ENCODE peak calls at places on chromosomes 1 and 21, in five cellular contexts. V, E, A, J and B are unnamed samples.
A peak's percentile ranks its signal among the peaks of the same experiment; 100 is the strongest.

GRCh38 chr1:78274814-78275213 is 216.0 kb upstream of the PTGFR start:
- DNase-seq in V (peak; percentile 81), E (no peak), A (peak; percentile 67), J (no peak), B (no peak)

GRCh38 chr1:154488942-154489341 is 13.1 kb upstream of the TDRD10 start:
- DNase-seq in V (no peak), E (no peak), A (no peak), J (no peak), B (no peak)

GRCh38 chr1:113628997-113629396 is 130.3 kb downstream of the PHTF1 start:
- DNase-seq in V (no peak), E (no peak), A (no peak), J (no peak), B (no peak)

GRCh38 chr1:182817802-182818201 is 21.3 kb upstream of the DHX9 start:
- DNase-seq in V (no peak), E (no peak), A (no peak), J (no peak), B (no peak)

GRCh38 chr1:228090613-228091081 is 8.1 kb downstream of the ARF1 start:
- DNase-seq in V (no peak), E (no peak), A (no peak), J (no peak), B (no peak)

GRCh38 chr1:180235502-180236239 is 5.6 kb downstream of the LHX4 start:
- DNase-seq in V (no peak), E (no peak), A (no peak), J (no peak), B (no peak)

GRCh38 chr1:27658951-27659496 is 13.0 kb downstream of the IFI6 start:
- DNase-seq in V (peak; percentile 93), E (peak; percentile 41), A (peak; percentile 90), J (peak; percentile 30), B (no peak)

GRCh38 chr1:12356004-12356890 is 126.4 kb downstream of the VPS13D start:
- DNase-seq in V (no peak), E (no peak), A (no peak), J (no peak), B (no peak)

GRCh38 chr1:119225831-119226230 is 85.4 kb upstream of the WARS2 start:
- DNase-seq in V (no peak), E (no peak), A (no peak), J (no peak), B (no peak)

GRCh38 chr1:18796950-18797349 is 62.5 kb downstream of the TAS1R2 start:
- DNase-seq in V (no peak), E (no peak), A (no peak), J (no peak), B (no peak)

GRCh38 chr1:58397187-58397820 is 149.2 kb downstream of the OMA1 start:
- DNase-seq in V (peak; percentile 93), E (no peak), A (peak; percentile 89), J (no peak), B (no peak)

GRCh38 chr1:226763741-226764264 is 24.7 kb upstream of the ITPKB start:
- DNase-seq in V (peak; percentile 96), E (no peak), A (peak; percentile 78), J (no peak), B (no peak)

GRCh38 chr1:8075511-8076051 is 49.5 kb upstream of the ERRFI1 start:
- DNase-seq in V (no peak), E (no peak), A (no peak), J (no peak), B (no peak)

GRCh38 chr1:3625151-3625907 is 514 bp downstream of the TPRG1L start:
- DNase-seq in V (peak; percentile 38), E (no peak), A (peak; percentile 50), J (peak; percentile 69), B (no peak)

GRCh38 chr1:28882009-28882628 is 32.2 kb upstream of the EPB41 start:
- DNase-seq in V (peak; percentile 88), E (peak; percentile 73), A (peak; percentile 87), J (peak; percentile 90), B (peak; percentile 74)

GRCh38 chr1:94514095-94514727 is 27.3 kb downstream of the F3 start:
- DNase-seq in V (no peak), E (no peak), A (peak; percentile 45), J (peak; percentile 24), B (no peak)

GRCh38 chr1:165815725-165816124 is 11.7 kb upstream of the UCK2 start:
- DNase-seq in V (peak; percentile 78), E (no peak), A (peak; percentile 35), J (no peak), B (no peak)

GRCh38 chr1:31725777-31726535 is 22.1 kb upstream of the COL16A1 start:
- DNase-seq in V (no peak), E (no peak), A (no peak), J (peak; percentile 41), B (no peak)

GRCh38 chr21:41743321-41744027 is 23.4 kb downstream of the RIPK4 start:
- DNase-seq in V (no peak), E (no peak), A (no peak), J (no peak), B (no peak)

GRCh38 chr1:21813542-21813941 is 1.5 kb downstream of the LDLRAD2 start:
- DNase-seq in V (no peak), E (no peak), A (no peak), J (no peak), B (no peak)

GRCh38 chr1:196858811-196859210 is 29.0 kb upstream of the CFHR4 start:
- DNase-seq in V (no peak), E (no peak), A (no peak), J (no peak), B (no peak)

GRCh38 chr1:223189903-223190724 is 47.1 kb upstream of the TLR5 start:
- DNase-seq in V (peak; percentile 60), E (no peak), A (peak; percentile 79), J (no peak), B (no peak)

GRCh38 chr1:3940081-3940755 is 40.1 kb upstream of the C1orf174 start:
- DNase-seq in V (no peak), E (no peak), A (no peak), J (no peak), B (no peak)

GRCh38 chr1:161913482-161914140 is 110.1 kb downstream of the OLFML2B start:
- DNase-seq in V (no peak), E (no peak), A (no peak), J (no peak), B (no peak)

GRCh38 chr1:50796277-50796676 is 163.8 kb downstream of the FAF1 start:
- DNase-seq in V (no peak), E (no peak), A (no peak), J (no peak), B (no peak)

GRCh38 chr1:226548281-226549093 is at the start of gene STUM:
- DNase-seq in V (peak; percentile 25), E (peak; percentile 62), A (peak; percentile 58), J (peak; percentile 36), B (peak; percentile 82)

GRCh38 chr1:205538211-205538840 is 33.9 kb downstream of the CDK18 start:
- DNase-seq in V (peak; percentile 55), E (no peak), A (no peak), J (no peak), B (no peak)

GRCh38 chr1:87515781-87516180 is 187.1 kb downstream of the LMO4 start:
- DNase-seq in V (no peak), E (no peak), A (peak; percentile 12), J (no peak), B (no peak)

GRCh38 chr1:160400284-160400645 is at the start of gene VANGL2:
- DNase-seq in V (peak; percentile 14), E (peak; percentile 78), A (peak; percentile 33), J (peak; percentile 84), B (no peak)

GRCh38 chr1:20552728-20553571 is 577 bp downstream of the FAM43B start:
- DNase-seq in V (peak; percentile 21), E (peak; percentile 36), A (no peak), J (no peak), B (no peak)

GRCh38 chr1:3914911-3915310 is 14.8 kb upstream of the C1orf174 start:
- DNase-seq in V (no peak), E (no peak), A (no peak), J (no peak), B (no peak)